ENCODE peak calls at places on chromosomes 5 and 9, in four cellular contexts. L is IMR-90, C is H9, J is H1. Y is an unnamed sample.
A peak's percentile ranks its signal among the peaks of the same experiment; 100 is the strongest.

GRCh38 chr5:137648361-137648760 is 87.5 kb downstream of the KLHL3 start:
- DNase-seq in J (no peak), L (no peak), C (no peak), Y (no peak)

GRCh38 chr5:142779163-142779562 is 9.0 kb downstream of the ARHGAP26 start:
- DNase-seq in L (no peak), C (no peak), J (no peak), Y (peak; percentile 67)

GRCh38 chr5:2840372-2840915 is 89.0 kb upstream of the IRX2 start:
- DNase-seq in C (no peak), L (no peak), J (no peak), Y (no peak)

GRCh38 chr5:124088289-124089064 is 576.5 kb downstream of the CSNK1G3 start:
- DNase-seq in L (no peak), J (no peak), C (no peak), Y (no peak)

GRCh38 chr5:145237843-145238242 is 597.3 kb downstream of the PRELID2 start:
- DNase-seq in L (peak; percentile 24), J (peak; percentile 68), C (peak; percentile 77), Y (peak; percentile 88)

GRCh38 chr9:125663127-125663526 is 43.9 kb downstream of the MAPKAP1 start:
- DNase-seq in L (peak; percentile 79), C (no peak), J (no peak), Y (no peak)

GRCh38 chr5:144421411-144421810 is 250.7 kb downstream of the KCTD16 start:
- DNase-seq in J (no peak), C (no peak), L (no peak), Y (peak; percentile 76)

GRCh38 chr9:21141427-21141882 is at the start of gene IFNW1:
- DNase-seq in C (no peak), J (no peak), L (no peak), Y (peak; percentile 27)

GRCh38 chr5:169856571-169856970 is 123.7 kb downstream of the INSYN2B start:
- DNase-seq in J (no peak), C (no peak), L (peak; percentile 95), Y (peak; percentile 74)

GRCh38 chr5:119358901-119359603 is 3.2 kb downstream of the TNFAIP8 start:
- DNase-seq in J (no peak), L (no peak), C (no peak), Y (no peak)

GRCh38 chr5:33999986-34000385 is 7.9 kb downstream of the AMACR start:
- DNase-seq in L (no peak), C (no peak), J (no peak), Y (peak; percentile 12)

GRCh38 chr9:111013250-111013649 is 25.0 kb downstream of the LPAR1 start:
- DNase-seq in J (no peak), L (no peak), C (no peak), Y (no peak)

GRCh38 chr9:134413890-134414731 is 87.9 kb downstream of the RXRA start:
- DNase-seq in J (no peak), C (no peak), L (peak; percentile 89), Y (no peak)

GRCh38 chr9:134415026-134415425 is 88.8 kb downstream of the RXRA start:
- DNase-seq in J (no peak), C (no peak), L (no peak), Y (no peak)

GRCh38 chr9:134411451-134412297 is 85.4 kb downstream of the RXRA start:
- DNase-seq in L (no peak), C (no peak), J (no peak), Y (peak; percentile 56)

GRCh38 chr9:134412298-134412711 is 86.0 kb downstream of the RXRA start:
- DNase-seq in J (peak; percentile 60), C (no peak), L (no peak), Y (peak; percentile 72)

GRCh38 chr9:134413112-134413715 is 87.0 kb downstream of the RXRA start:
- DNase-seq in L (no peak), J (no peak), C (no peak), Y (no peak)
- H3K18ac ChIP-seq in L (no peak overlapping the region), J (no peak overlapping the region), C (no peak overlapping the region), Y (no peak overlapping the region)

GRCh38 chr5:15529821-15530220 is 29.8 kb downstream of the FBXL7 start:
- DNase-seq in L (peak; percentile 45), C (no peak), J (no peak), Y (no peak)

GRCh38 chr5:15524712-15525111 is 24.7 kb downstream of the FBXL7 start:
- DNase-seq in J (no peak), L (no peak), C (no peak), Y (no peak)

GRCh38 chr5:15525679-15526275 is 25.8 kb downstream of the FBXL7 start:
- DNase-seq in J (no peak), C (no peak), L (peak; percentile 63), Y (no peak)

GRCh38 chr5:15528476-15528875 is 28.5 kb downstream of the FBXL7 start:
- DNase-seq in J (no peak), L (no peak), C (no peak), Y (no peak)

GRCh38 chr5:15526413-15526812 is 26.4 kb downstream of the FBXL7 start:
- DNase-seq in J (no peak), C (no peak), L (no peak), Y (no peak)
- H4K5ac ChIP-seq in J (no peak overlapping the region), C (no peak overlapping the region), L (no peak overlapping the region), Y (no peak overlapping the region)

GRCh38 chr5:67809589-67809988 is 406.0 kb upstream of the PIK3R1 start:
- DNase-seq in C (no peak), J (no peak), L (no peak), Y (no peak)
- H3K18ac ChIP-seq in C (no peak overlapping the region), J (peak overlapping the region; percentile 5), L (no peak overlapping the region), Y (no peak overlapping the region)

DNA sequence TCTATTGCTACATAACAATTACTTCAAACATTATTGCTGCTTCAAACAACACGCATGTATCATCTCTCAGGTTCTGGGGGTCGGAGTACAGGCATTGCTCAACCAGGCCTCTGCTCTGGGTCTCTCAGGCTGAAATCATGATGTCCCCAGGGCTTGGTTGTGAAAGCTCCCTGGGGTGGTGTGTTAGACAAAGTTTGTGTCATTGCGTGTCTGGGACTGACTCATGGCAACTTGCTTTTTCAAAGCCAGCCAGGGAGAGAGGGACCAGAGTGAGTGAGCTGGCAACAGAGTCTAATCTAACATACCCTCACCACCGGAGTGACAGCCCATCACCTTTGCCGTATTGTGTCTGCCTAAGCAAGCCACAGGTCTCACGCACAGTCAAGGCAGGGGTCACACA is 259.2 kb upstream of the NFIL3 start:
- DNase-seq in L (peak; percentile 57), C (no peak), J (no peak), Y (no peak)
- H4K5ac ChIP-seq in L (no peak overlapping the region), C (no peak overlapping the region), J (no peak overlapping the region), Y (no peak overlapping the region)

Y was measured in mesendoderm.